ENCODE peak calls at places on chromosomes 6 and 20, in nine cellular contexts. H is HS-27A; K is kidney epithelial cell; Z is mucosa of descending colon; P is ACHN; O is CD4-positive, alpha-beta memory T cell; C is AG09309; M is T-helper 2 cell; I is iPS-NIHi11. Y is an unnamed sample.

GRCh38 chr20:25623225-25623735 is 534 bp downstream of the NANP start:
- DNase-seq in C (no peak), P (peak; percentile 35), Z (peak; percentile 70), O (peak; percentile 12), I (peak; percentile 31), M (peak; percentile 4), H (peak; percentile 34), K (no peak), Y (peak; percentile 69)

GRCh38 chr20:34872604-34873224 is at the start of gene GGT7:
- DNase-seq in P (peak; percentile 73), C (no peak), M (peak; percentile 81), Z (peak; percentile 90), K (peak; percentile 21), I (peak; percentile 90), H (no peak), O (peak; percentile 83), Y (peak; percentile 91)

GRCh38 chr6:16174368-16175078 is 45.6 kb downstream of the MYLIP start:
- DNase-seq in P (no peak), K (no peak), H (no peak), C (no peak), Z (no peak), I (no peak), M (no peak), O (no peak), Y (peak; percentile 73)

GRCh38 chr6:17965397-17965796 is 22.0 kb downstream of the KIF13A start:
- DNase-seq in I (no peak), Z (no peak), O (no peak), P (no peak), M (no peak), K (no peak), C (no peak), H (no peak), Y (no peak)

GRCh38 chr20:38447931-38448675 is 13.0 kb upstream of the SNHG17 start:
- DNase-seq in O (no peak), I (no peak), M (no peak), C (no peak), H (no peak), K (no peak), P (no peak), Z (no peak), Y (no peak)

GRCh38 chr20:46893877-46894578 is 615 bp upstream of the EYA2 start:
- DNase-seq in I (no peak), P (no peak), O (no peak), C (no peak), K (no peak), Z (no peak), M (no peak), H (no peak), Y (peak; percentile 37)

GRCh38 chr6:42937548-42938427 is 8.5 kb downstream of the CNPY3 start:
- DNase-seq in C (no peak), K (no peak), M (no peak), I (no peak), H (no peak), Z (no peak), P (peak; percentile 29), O (no peak), Y (no peak)

GRCh38 chr6:130625825-130626500 is 201.2 kb upstream of the SMLR1 start:
- DNase-seq in I (no peak), M (no peak), K (peak; percentile 12), Z (no peak), H (peak; percentile 72), P (no peak), O (no peak), C (peak; percentile 57), Y (peak; percentile 31)